ENCODE peak calls at places on chromosomes 3 and 15, in eight cellular contexts. R is NCI-H748 treated with DMSO at 0.1 percent for 48 hours; H is H9; L is kidney tubule cell; W is heart left ventricle; E is ELR; Q is activated CD4-positive, alpha-beta T cell treated with anti-CD3 and anti-CD28 coated beads, Interleukin-2, amount 50 U/mL, for 24 hours; M is AG09319. K is an unnamed sample.

GRCh38 chr3:32430900-32431299 is 39.2 kb downstream of the CMTM7 start:
- DNase-seq in Q (no peak), E (no peak), M (no peak), H (no peak), W (no peak), L (no peak), R (no peak), K (no peak)

GRCh38 chr3:10108091-10108490 is at the start of gene FANCD2OS:
- DNase-seq in L (no peak), W (no peak), M (no peak), H (peak; percentile 28), Q (no peak), R (no peak), E (no peak), K (no peak)

GRCh38 chr3:133941390-133941789 is 45.7 kb upstream of the RAB6B start:
- DNase-seq in Q (no peak), R (no peak), M (no peak), W (no peak), H (peak; percentile 41), E (no peak), L (no peak), K (peak; percentile 18)

GRCh38 chr3:138949002-138949418 is 2.0 kb downstream of the FOXL2NB start:
- DNase-seq in H (peak; percentile 84), Q (no peak), R (no peak), W (no peak), L (peak; percentile 68), M (no peak), E (no peak), K (no peak)

GRCh38 chr15:46442901-46443590 is 808.2 kb downstream of the SQOR start:
- DNase-seq in R (no peak), E (no peak), L (peak; percentile 73), Q (no peak), W (no peak), M (no peak), H (no peak), K (no peak)

GRCh38 chr3:20141841-20142240 is 44.2 kb downstream of the SGO1 start:
- DNase-seq in M (no peak), R (no peak), W (peak; percentile 75), H (peak; percentile 36), Q (no peak), L (peak; percentile 47), E (no peak), K (peak; percentile 46)

GRCh38 chr3:160477750-160478149 is 28.2 kb upstream of the TRIM59 start:
- DNase-seq in L (no peak), M (no peak), W (no peak), R (no peak), E (no peak), H (no peak), Q (no peak), K (no peak)

GRCh38 chr15:85589873-85590272 is 204.9 kb downstream of the KLHL25 start:
- DNase-seq in R (no peak), E (peak; percentile 29), M (no peak), W (no peak), H (no peak), Q (no peak), L (peak; percentile 91), K (no peak)

GRCh38 chr3:128337305-128337704 is 129.4 kb downstream of the DNAJB8 start:
- DNase-seq in Q (no peak), R (no peak), M (no peak), H (no peak), L (no peak), W (no peak), E (no peak), K (no peak)

GRCh38 chr3:177802151-177802900 is 605.0 kb upstream of the TBL1XR1 start:
- DNase-seq in H (no peak), Q (no peak), M (peak; percentile 85), R (no peak), E (peak; percentile 75), L (no peak), W (no peak), K (no peak)

K was measured in gastrocnemius medialis.